ENCODE peak calls at places on chromosomes 5 and 9, in five cellular contexts. A is skeletal muscle cell; J is NAMALWA; L is fibroblast of mammary gland; W is stimulated activated naive CD4-positive, alpha-beta T cell. Y is an unnamed sample.

GRCh38 chr5:146027746-146028145 is 77.6 kb downstream of the PLAC8L1 start:
- DNase-seq in J (no peak), W (no peak), L (no peak), A (no peak), Y (no peak)

GRCh38 chr5:123705741-123706140 is 193.8 kb downstream of the CSNK1G3 start:
- DNase-seq in L (peak), J (no peak), W (no peak), A (peak), Y (peak)

GRCh38 chr5:79035237-79035636 is 34.2 kb downstream of the DMGDH start:
- DNase-seq in J (no peak), L (no peak), W (no peak), A (no peak), Y (no peak)

GRCh38 chr5:143217065-143217803 is 186.3 kb downstream of the NR3C1 start:
- DNase-seq in J (no peak), A (no peak), W (no peak), L (no peak), Y (no peak)

GRCh38 chr5:181239062-181239663 is 4.5 kb downstream of the RACK1 start:
- DNase-seq in A (no peak), W (no peak), L (no peak), J (no peak), Y (no peak)

GRCh38 chr5:105506692-105507277 is 1944.2 kb upstream of the NUDT12 start:
- DNase-seq in W (no peak), J (peak), A (no peak), L (no peak), Y (no peak)

GRCh38 chr5:175653763-175654162 is 4.1 kb upstream of the HRH2 start:
- DNase-seq in W (no peak), J (no peak), L (no peak), A (no peak), Y (no peak)

GRCh38 chr5:16265141-16265540 is 85.5 kb upstream of the MARCHF11 start:
- DNase-seq in A (no peak), W (no peak), L (no peak), J (no peak), Y (no peak)

GRCh38 chr5:148839960-148840359 is 13.5 kb downstream of the ADRB2 start:
- DNase-seq in L (no peak), J (no peak), W (no peak), A (no peak), Y (no peak)

GRCh38 chr9:4905135-4905490 is 80.0 kb upstream of the JAK2 start:
- DNase-seq in W (no peak), A (no peak), J (no peak), L (no peak), Y (no peak)

GRCh38 chr9:19799784-19800183 is 10.9 kb upstream of the SLC24A2 start:
- DNase-seq in L (no peak), J (no peak), A (no peak), W (no peak), Y (no peak)

GRCh38 chr5:131952286-131952857 is 6.9 kb upstream of the MEIKIN start:
- DNase-seq in J (no peak), W (no peak), A (no peak), L (peak), Y (no peak)

GRCh38 chr9:85741112-85741874 is 461 bp downstream of the AGTPBP1 start:
- DNase-seq in W (peak), J (peak), L (peak), A (no peak), Y (no peak)

GRCh38 chr5:6435356-6435755 is 13.3 kb upstream of the UBE2QL1 start:
- DNase-seq in J (no peak), W (no peak), L (peak), A (no peak), Y (no peak)

GRCh38 chr9:112360047-112360804 is 19.7 kb upstream of the HSDL2 start:
- DNase-seq in A (no peak), W (no peak), J (no peak), L (peak), Y (peak)

GRCh38 chr9:118570076-118570475 is 799.2 kb downstream of the BRINP1 start:
- DNase-seq in J (no peak), A (no peak), L (no peak), W (no peak), Y (no peak)

GRCh38 chr5:139197710-139198669 is at the start of gene SIL1:
- DNase-seq in L (peak), A (peak), W (peak), J (peak), Y (peak)

GRCh38 chr5:132363431-132364112 is 5.9 kb upstream of the SLC22A5 start:
- DNase-seq in W (no peak), A (peak), J (no peak), L (peak), Y (peak)

GRCh38 chr5:4095918-4096630 is 500.4 kb downstream of the IRX1 start:
- DNase-seq in L (no peak), J (no peak), A (no peak), W (no peak), Y (no peak)

GRCh38 chr5:180115326-180116076 is 43.9 kb upstream of the RNF130 start:
- DNase-seq in J (no peak), L (no peak), A (no peak), W (no peak), Y (no peak)

GRCh38 chr5:154712518-154713437 is 42.4 kb upstream of the LARP1 start:
- DNase-seq in L (no peak), J (no peak), A (no peak), W (no peak), Y (no peak)

GRCh38 chr5:76787237-76787636 is 31.6 kb upstream of the F2RL1 start:
- DNase-seq in J (peak), L (peak), W (no peak), A (peak), Y (no peak)

GRCh38 chr5:80487829-80488708 is at the start of gene FAM151B:
- DNase-seq in J (peak), L (peak), W (peak), A (peak), Y (peak)

GRCh38 chr5:120012441-120012840 is 383.1 kb downstream of the FAM170A start:
- DNase-seq in L (no peak), W (no peak), J (no peak), A (no peak), Y (no peak)

GRCh38 chr5:83474170-83474796 is 2.7 kb downstream of the VCAN start:
- DNase-seq in J (peak), L (peak), W (no peak), A (peak), Y (peak)

GRCh38 chr9:99576002-99576401 is 245.7 kb upstream of the NR4A3 start:
- DNase-seq in W (no peak), J (no peak), A (no peak), L (no peak), Y (no peak)

GRCh38 chr9:123058834-123059233 is 25.4 kb downstream of the GPR21 start:
- DNase-seq in L (peak), A (peak), J (no peak), W (no peak), Y (no peak)